ENCODE peak calls at places on chromosomes 1 and 21, in seven cellular contexts. E, S, G, X, Z, C and N are unnamed samples.

GRCh38 chr1:170872663-170873062 is 62.7 kb upstream of the MROH9 start:
- DNase-seq in E (no peak), S (no peak), G (no peak), X (no peak), Z (no peak), C (no peak), N (no peak)

GRCh38 chr1:186374313-186375151 is 521 bp downstream of the TPR start:
- DNase-seq in E (peak), S (peak), G (peak), X (peak), Z (no peak), C (peak), N (no peak)

GRCh38 chr1:231183875-231184590 is 22.2 kb downstream of the TRIM67 start:
- DNase-seq in E (no peak), S (no peak), G (no peak), X (no peak), Z (no peak), C (no peak), N (no peak)

GRCh38 chr1:48405400-48405799 is 66.6 kb downstream of the SPATA6 start:
- DNase-seq in E (no peak), S (no peak), G (no peak), X (no peak), Z (no peak), C (no peak), N (no peak)

GRCh38 chr1:17170571-17170970 is 34.4 kb upstream of the PADI1 start:
- DNase-seq in E (no peak), S (no peak), G (no peak), X (no peak), Z (no peak), C (peak), N (no peak)

GRCh38 chr1:15736035-15736665 is at the start of gene SLC25A34:
- DNase-seq in E (peak), S (no peak), G (no peak), X (peak), Z (no peak), C (no peak), N (no peak)

GRCh38 chr21:42063578-42064521 is 7.3 kb upstream of the UMODL1 start:
- DNase-seq in E (peak), S (peak), G (peak), X (peak), Z (peak), C (no peak), N (no peak)

GRCh38 chr1:32393136-32393535 is 1.1 kb downstream of the BSDC1 start:
- DNase-seq in E (no peak), S (no peak), G (no peak), X (no peak), Z (no peak), C (no peak), N (no peak)

GRCh38 chr1:218101409-218101808 is 183.7 kb upstream of the RRP15 start:
- DNase-seq in E (no peak), S (no peak), G (no peak), X (no peak), Z (no peak), C (no peak), N (no peak)

GRCh38 chr1:15972409-15972808 is 3.5 kb downstream of the ZBTB17 start:
- DNase-seq in E (no peak), S (no peak), G (no peak), X (no peak), Z (no peak), C (no peak), N (no peak)

GRCh38 chr21:21247441-21247840 is 249.2 kb downstream of the NCAM2 start:
- DNase-seq in E (no peak), S (no peak), G (no peak), X (no peak), Z (no peak), C (no peak), N (no peak)

GRCh38 chr1:109792056-109792831 is 28.5 kb upstream of the EPS8L3 start:
- DNase-seq in E (peak), S (no peak), G (no peak), X (no peak), Z (peak), C (peak), N (peak)

GRCh38 chr1:58573705-58574591 is 3.1 kb downstream of the TACSTD2 start:
- DNase-seq in E (peak), S (peak), G (no peak), X (no peak), Z (no peak), C (peak), N (no peak)

GRCh38 chr21:36719614-36720013 is 20.7 kb downstream of the SIM2 start:
- DNase-seq in E (peak), S (no peak), G (no peak), X (no peak), Z (peak), C (no peak), N (no peak)

GRCh38 chr21:46181953-46182547 is 2.2 kb downstream of the SPATC1L start:
- DNase-seq in E (no peak), S (no peak), G (no peak), X (no peak), Z (peak), C (no peak), N (peak)

GRCh38 chr1:235624751-235625192 is 24.8 kb downstream of the GNG4 start:
- DNase-seq in E (no peak), S (no peak), G (no peak), X (no peak), Z (peak), C (peak), N (no peak)

GRCh38 chr1:228378453-228379164 is 28.0 kb downstream of the TRIM11 start:
- DNase-seq in E (peak), S (peak), G (no peak), X (no peak), Z (peak), C (no peak), N (peak)

GRCh38 chr1:204065174-204065985 is 7.5 kb upstream of the SOX13 start:
- DNase-seq in E (peak), S (no peak), G (no peak), X (no peak), Z (peak), C (no peak), N (peak)

GRCh38 chr1:43074709-43075108 is 97.4 kb downstream of the EBNA1BP2 start:
- DNase-seq in E (no peak), S (no peak), G (no peak), X (no peak), Z (no peak), C (no peak), N (no peak)

GRCh38 chr21:46355161-46356004 is 31.4 kb downstream of the PCNT start:
- DNase-seq in E (no peak), S (no peak), G (no peak), X (no peak), Z (no peak), C (no peak), N (no peak)

GRCh38 chr1:52663716-52664115 is 30.7 kb downstream of the SHISAL2A start:
- DNase-seq in E (no peak), S (no peak), G (no peak), X (no peak), Z (no peak), C (no peak), N (no peak)

GRCh38 chr1:27807385-27807784 is 23.2 kb upstream of the PPP1R8 start:
- DNase-seq in E (no peak), S (no peak), G (no peak), X (no peak), Z (no peak), C (no peak), N (no peak)